ENCODE peak calls at places on chromosomes 3 and 15, in five cellular contexts. P, H, N, I and A are unnamed samples.

GRCh38 chr15:58590901-58591300 is 158.6 kb downstream of the ADAM10 start:
- DNase-seq in P (no peak), H (no peak), N (no peak), I (no peak), A (no peak)

GRCh38 chr3:177427096-177427495 is 229.8 kb upstream of the TBL1XR1 start:
- DNase-seq in P (no peak), H (no peak), N (no peak), I (peak), A (peak)

GRCh38 chr3:132595036-132595435 is 2.0 kb upstream of the ACKR4 start:
- DNase-seq in P (no peak), H (no peak), N (no peak), I (no peak), A (no peak)

GRCh38 chr3:66031102-66031698 is 7.5 kb downstream of the MAGI1 start:
- DNase-seq in P (no peak), H (no peak), N (no peak), I (no peak), A (no peak)

GRCh38 chr3:56775931-56776461 is 25.8 kb downstream of the ARHGEF3 start:
- DNase-seq in P (no peak), H (no peak), N (no peak), I (no peak), A (no peak)

GRCh38 chr3:189821251-189821650 is 190.1 kb downstream of the TP63 start:
- DNase-seq in P (no peak), H (no peak), N (no peak), I (no peak), A (no peak)

GRCh38 chr3:100913870-100914654 is 79.2 kb downstream of the ABI3BP start:
- DNase-seq in P (peak), H (no peak), N (no peak), I (no peak), A (no peak)

GRCh38 chr15:61138151-61138550 is 91.0 kb downstream of the RORA start:
- DNase-seq in P (no peak), H (no peak), N (no peak), I (no peak), A (no peak)

GRCh38 chr3:187740446-187741399 is 4.5 kb downstream of the BCL6 start:
- DNase-seq in P (no peak), H (peak), N (peak), I (peak), A (peak)

GRCh38 chr3:111882799-111883198 is 23.7 kb downstream of the PHLDB2 start:
- DNase-seq in P (no peak), H (no peak), N (no peak), I (no peak), A (no peak)

GRCh38 chr3:192169332-192169915 is 557.9 kb downstream of the FGF12 start:
- DNase-seq in P (no peak), H (no peak), N (no peak), I (no peak), A (no peak)

GRCh38 chr15:37084602-37085001 is 15.7 kb downstream of the MEIS2 start:
- DNase-seq in P (no peak), H (no peak), N (no peak), I (no peak), A (no peak)

GRCh38 chr15:52329980-52330379 is 34.4 kb upstream of the MYO5C start:
- DNase-seq in P (no peak), H (no peak), N (no peak), I (no peak), A (no peak)

GRCh38 chr3:146832815-146833458 is 227.8 kb upstream of the PLSCR5 start:
- DNase-seq in P (no peak), H (no peak), N (no peak), I (no peak), A (no peak)

GRCh38 chr15:74621546-74621920 is 5.9 kb downstream of the CLK3 start:
- DNase-seq in P (no peak), H (no peak), N (no peak), I (no peak), A (no peak)

GRCh38 chr3:105353485-105354161 is 13.1 kb upstream of the ALCAM start:
- DNase-seq in P (no peak), H (no peak), N (peak), I (no peak), A (no peak)

GRCh38 chr15:94671845-94672524 is 440.6 kb downstream of the MCTP2 start:
- DNase-seq in P (no peak), H (no peak), N (no peak), I (no peak), A (no peak)

GRCh38 chr15:70723124-70723427 is 40.3 kb downstream of the UACA start:
- DNase-seq in P (no peak), H (no peak), N (no peak), I (no peak), A (no peak)

GRCh38 chr15:73631915-73632669 is 1.1 kb downstream of the NPTN start:
- DNase-seq in P (peak), H (no peak), N (no peak), I (no peak), A (no peak)

GRCh38 chr3:159257954-159258353 is 456.1 kb downstream of the MFSD1 start:
- DNase-seq in P (no peak), H (no peak), N (no peak), I (no peak), A (no peak)

GRCh38 chr3:138180375-138181029 is 5.8 kb upstream of the DBR1 start:
- DNase-seq in P (no peak), H (no peak), N (no peak), I (peak), A (no peak)

GRCh38 chr3:102016417-102016816 is 167.1 kb downstream of the NFKBIZ start:
- DNase-seq in P (no peak), H (no peak), N (no peak), I (no peak), A (no peak)

GRCh38 chr3:36957072-36957471 is 12.2 kb upstream of the TRANK1 start:
- DNase-seq in P (no peak), H (no peak), N (no peak), I (no peak), A (no peak)

GRCh38 chr3:14145236-14145635 is 20.4 kb downstream of the TMEM43 start:
- DNase-seq in P (no peak), H (no peak), N (no peak), I (no peak), A (no peak)

GRCh38 chr15:92960996-92961681 is 61.0 kb downstream of the CHD2 start:
- DNase-seq in P (no peak), H (no peak), N (no peak), I (no peak), A (no peak)

GRCh38 chr3:106814231-106814630 is 563.0 kb upstream of the CCDC54 start:
- DNase-seq in P (no peak), H (no peak), N (peak), I (no peak), A (no peak)

GRCh38 chr3:124860599-124860998 is 26.6 kb downstream of the ITGB5 start:
- DNase-seq in P (peak), H (no peak), N (no peak), I (no peak), A (no peak)

GRCh38 chr3:64381369-64381768 is 156.1 kb upstream of the PRICKLE2 start:
- DNase-seq in P (no peak), H (no peak), N (no peak), I (no peak), A (no peak)

GRCh38 chr3:175357758-175358157 is 498.6 kb downstream of the NAALADL2 start:
- DNase-seq in P (no peak), H (no peak), N (no peak), I (no peak), A (no peak)

GRCh38 chr15:68646156-68646555 is 67.4 kb downstream of the CORO2B start:
- DNase-seq in P (no peak), H (no peak), N (no peak), I (no peak), A (no peak)

GRCh38 chr3:39207361-39208192 is 15.2 kb upstream of the XIRP1 start:
- DNase-seq in P (no peak), H (no peak), N (no peak), I (no peak), A (no peak)

GRCh38 chr15:82641129-82641798 is 5.9 kb downstream of the CPEB1 start:
- DNase-seq in P (no peak), H (no peak), N (no peak), I (no peak), A (no peak)

GRCh38 chr3:14540209-14540575 is at the start of gene GRIP2:
- DNase-seq in P (no peak), H (no peak), N (peak), I (no peak), A (no peak)

GRCh38 chr15:31362121-31362520 is 35.5 kb downstream of the KLF13 start:
- DNase-seq in P (no peak), H (no peak), N (no peak), I (no peak), A (no peak)

GRCh38 chr15:39397883-39398282 is 183.0 kb upstream of the THBS1 start:
- DNase-seq in P (no peak), H (no peak), N (no peak), I (no peak), A (no peak)

GRCh38 chr3:147939425-147940196 is 530.4 kb downstream of the ZIC1 start:
- DNase-seq in P (no peak), H (no peak), N (no peak), I (no peak), A (no peak)

GRCh38 chr3:128807186-128807830 is 72.1 kb upstream of the ACAD9 start:
- DNase-seq in P (no peak), H (no peak), N (no peak), I (no peak), A (no peak)

GRCh38 chr3:128806588-128806987 is 72.8 kb upstream of the ACAD9 start:
- DNase-seq in P (no peak), H (no peak), N (no peak), I (no peak), A (no peak)

GRCh38 chr3:128804017-128804816 is 75.2 kb upstream of the ACAD9 start:
- DNase-seq in P (no peak), H (peak), N (no peak), I (peak), A (peak)

GRCh38 chr3:128804817-128805166 is 74.6 kb upstream of the ACAD9 start:
- DNase-seq in P (no peak), H (no peak), N (no peak), I (no peak), A (no peak)

GRCh38 chr3:128805771-128806170 is 73.6 kb upstream of the ACAD9 start:
- DNase-seq in P (no peak), H (no peak), N (no peak), I (no peak), A (no peak)
- H3K27ac ChIP-seq in P (peak), H (no peak), N (peak), I (no peak), A (peak)

DNA sequence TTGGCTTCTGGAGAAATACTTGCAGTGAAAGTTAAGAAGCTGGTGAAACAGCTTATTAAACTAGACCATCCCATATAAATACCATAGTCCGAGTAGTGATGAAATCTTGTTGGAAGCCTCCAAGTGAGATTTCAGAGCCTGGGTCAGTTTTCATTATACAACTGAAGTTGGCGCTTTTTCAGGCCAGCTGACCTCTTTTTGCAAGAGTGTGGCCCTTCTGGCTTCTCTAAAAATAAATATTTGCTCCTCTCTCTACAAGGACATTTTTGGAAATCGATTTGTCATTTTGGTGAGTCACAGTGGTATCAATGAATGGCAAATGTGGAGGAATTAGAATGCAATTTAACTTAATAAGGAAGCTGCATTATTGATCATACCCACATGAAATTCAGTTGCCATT is 51.3 kb upstream of the THRB start:
- DNase-seq in P (no peak), H (no peak), N (no peak), I (no peak), A (no peak)
- H3K27ac ChIP-seq in P (no peak), H (no peak), N (no peak), I (no peak), A (no peak)

GRCh38 chr15:88403461-88403860 is 63.7 kb downstream of the MRPL46 start:
- DNase-seq in P (no peak), H (no peak), N (no peak), I (no peak), A (no peak)
- H3K27ac ChIP-seq in P (no peak), H (no peak), N (no peak), I (no peak), A (no peak)

GRCh38 chr3:157333551-157333991 is 103.1 kb upstream of the PTX3 start:
- DNase-seq in P (no peak), H (no peak), N (no peak), I (no peak), A (no peak)

GRCh38 chr3:157335677-157336076 is 101.0 kb upstream of the PTX3 start:
- DNase-seq in P (no peak), H (no peak), N (no peak), I (no peak), A (no peak)

GRCh38 chr3:157335198-157335597 is 101.5 kb upstream of the PTX3 start:
- DNase-seq in P (no peak), H (no peak), N (no peak), I (no peak), A (no peak)

DNA sequence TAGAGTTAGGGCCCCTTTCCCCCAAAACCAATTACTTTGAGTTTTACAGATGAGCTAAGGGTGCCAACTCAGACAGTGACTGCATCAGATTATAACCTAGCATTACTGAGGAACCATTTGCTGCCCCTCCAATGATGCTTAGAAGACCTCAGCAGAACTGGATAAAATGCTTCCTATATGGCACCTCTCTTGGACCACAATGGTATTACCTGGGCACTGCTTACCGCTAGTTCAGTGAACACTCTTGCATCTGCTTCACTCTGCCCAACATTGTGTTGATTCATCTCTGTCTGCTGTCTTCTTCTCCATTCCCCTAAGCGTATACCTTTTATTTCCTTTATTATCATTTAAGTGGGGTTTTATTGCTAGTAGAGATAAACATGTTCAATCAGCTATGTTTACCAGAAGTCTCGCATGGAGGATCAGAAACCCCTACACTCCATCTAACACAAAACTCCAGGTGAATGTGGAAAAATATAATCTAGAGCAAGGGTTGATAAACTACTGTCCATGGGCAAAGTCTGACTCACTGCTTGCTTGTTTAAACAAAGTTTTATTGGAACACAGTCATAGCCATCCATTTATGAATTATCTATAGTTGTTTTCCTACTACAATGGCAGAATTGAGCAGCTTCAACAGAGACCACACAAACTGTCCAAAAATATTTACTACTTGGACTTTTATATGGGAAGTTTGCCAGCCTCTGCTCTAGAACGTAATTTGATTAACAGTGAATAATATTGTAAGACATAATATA is 100.2 kb upstream of the PTX3 start:
- DNase-seq in P (no peak), H (no peak), N (no peak), I (no peak), A (no peak)
- H3K27ac ChIP-seq in P (no peak), H (no peak), N (no peak), I (no peak), A (no peak)

GRCh38 chr15:83653288-83653638 is 660 bp upstream of the ADAMTSL3 start:
- DNase-seq in P (no peak), H (no peak), N (no peak), I (no peak), A (no peak)
- H3K27ac ChIP-seq in P (peak), H (no peak), N (peak), I (no peak), A (no peak)

GRCh38 chr3:32430900-32431299 is 39.2 kb downstream of the CMTM7 start:
- DNase-seq in P (no peak), H (no peak), N (no peak), I (no peak), A (no peak)

GRCh38 chr3:32434206-32434605 is 42.6 kb downstream of the CMTM7 start:
- DNase-seq in P (peak), H (no peak), N (no peak), I (no peak), A (no peak)

GRCh38 chr3:32432711-32433530 is 41.3 kb downstream of the CMTM7 start:
- DNase-seq in P (peak), H (no peak), N (no peak), I (no peak), A (no peak)

GRCh38 chr3:32431481-32431880 is 39.8 kb downstream of the CMTM7 start:
- DNase-seq in P (peak), H (no peak), N (no peak), I (no peak), A (no peak)

DNA sequence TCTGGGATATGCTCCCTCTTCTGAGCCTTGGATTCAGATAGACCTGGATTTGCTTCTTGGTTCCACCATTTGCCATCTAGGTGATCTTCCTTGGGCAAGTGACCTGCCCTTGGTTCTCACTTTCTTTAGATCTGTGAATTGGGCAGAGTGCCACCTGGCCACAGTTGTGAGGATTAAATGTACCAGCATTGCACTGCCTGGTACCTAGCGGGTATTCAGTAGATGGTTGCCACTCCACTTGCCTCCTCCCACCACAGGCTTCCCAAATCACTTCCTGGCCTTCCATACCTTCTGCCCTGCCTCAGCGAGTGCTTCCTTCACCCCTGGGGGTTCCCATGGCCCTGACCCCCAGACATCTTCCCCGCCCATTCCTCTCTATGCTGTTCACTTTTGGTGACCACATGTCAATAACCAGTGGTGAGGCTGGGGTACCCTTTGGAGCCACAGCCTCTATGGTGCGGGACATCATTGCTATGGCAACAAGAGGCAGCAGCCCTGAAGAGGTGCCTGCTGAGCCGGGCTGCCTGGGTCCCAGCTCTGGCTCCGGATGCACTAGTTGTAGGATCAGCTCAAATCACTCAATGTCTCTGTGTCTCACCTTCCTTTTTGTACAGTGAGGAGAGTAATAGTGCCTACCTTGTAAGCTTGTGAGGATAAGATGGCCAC is 40.5 kb downstream of the CMTM7 start:
- DNase-seq in P (peak), H (no peak), N (no peak), I (no peak), A (no peak)
- H3K27ac ChIP-seq in P (no peak), H (peak), N (peak), I (peak), A (peak)

GRCh38 chr3:119298565-119298941 is 4.4 kb downstream of the ARHGAP31 start:
- DNase-seq in P (no peak), H (no peak), N (no peak), I (no peak), A (no peak)

GRCh38 chr3:119301001-119301400 is 6.8 kb downstream of the ARHGAP31 start:
- DNase-seq in P (no peak), H (no peak), N (peak), I (no peak), A (no peak)

GRCh38 chr3:119302697-119303630 is 8.8 kb downstream of the ARHGAP31 start:
- DNase-seq in P (no peak), H (no peak), N (no peak), I (no peak), A (no peak)

GRCh38 chr3:119304201-119304713 is 10.1 kb downstream of the ARHGAP31 start:
- DNase-seq in P (no peak), H (no peak), N (no peak), I (no peak), A (no peak)

DNA sequence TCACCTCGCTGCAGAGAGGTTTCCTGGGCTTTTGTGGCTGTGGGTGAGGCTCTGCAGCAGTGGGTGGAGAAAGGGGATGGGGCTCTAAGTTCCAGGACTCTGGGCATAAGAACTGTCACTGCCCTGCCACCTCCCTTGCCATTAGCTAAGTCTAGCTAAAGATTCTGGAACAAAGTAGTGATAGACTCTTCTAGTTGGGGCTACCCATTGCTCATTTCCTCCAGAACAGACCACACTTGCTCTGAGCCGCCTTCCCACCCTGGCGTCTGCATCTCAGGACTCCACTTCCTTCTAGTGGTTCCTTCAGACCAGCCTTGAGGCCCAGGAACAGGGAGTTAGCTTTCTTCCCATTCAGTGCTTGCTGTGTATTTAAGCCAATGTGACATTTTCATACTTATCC is 7.5 kb downstream of the ARHGAP31 start:
- DNase-seq in P (no peak), H (no peak), N (peak), I (no peak), A (no peak)
- H3K27ac ChIP-seq in P (no peak), H (no peak), N (peak), I (no peak), A (no peak)

DNA sequence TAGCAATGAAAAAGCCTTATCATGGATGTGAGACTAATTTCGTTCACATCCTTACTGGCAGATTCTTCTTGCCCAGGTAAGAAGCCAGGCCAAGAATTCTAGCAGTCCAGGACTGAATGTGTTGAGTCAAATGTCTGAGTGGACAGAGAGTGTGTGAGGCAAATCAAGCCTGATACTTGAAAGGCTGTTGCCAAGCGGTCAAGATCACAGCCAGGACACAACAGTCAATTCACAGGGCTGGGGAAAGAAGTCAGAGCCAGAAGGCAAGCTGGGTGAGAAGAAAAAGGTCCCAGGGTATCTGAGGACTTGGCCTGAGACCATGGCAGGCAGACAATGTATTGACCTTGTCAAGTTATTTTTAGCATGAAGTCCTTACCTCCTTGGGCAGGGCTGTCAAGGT is 301.3 kb downstream of the ZNF385D start:
- DNase-seq in P (no peak), H (no peak), N (no peak), I (no peak), A (no peak)
- H3K27ac ChIP-seq in P (no peak), H (no peak), N (no peak), I (no peak), A (no peak)